ENCODE peak calls at places on chromosome 9, in eight cellular contexts. One of them, this sample, is unnamed.

GRCh38 chr9:78614892-78615291 is 318.0 kb downstream of the PSAT1 start:
- DNase-seq in MCF 10A: no peak
- DNase-seq in kidney tubule cell: no peak
- DNase-seq in stimulated activated CD8-positive, alpha-beta memory T cell treated with anti-CD3 and anti-CD28 coated beads, Interleukin-15, amount 100 ng/mL, for 1 hour: no peak
- DNase-seq in activated CD4-positive, alpha-beta T cell treated with anti-CD3 and anti-CD28 coated beads, Interleukin-2, amount 10 ng/mL, durations not matched to agents 7 days and 5 days: no peak
- DNase-seq in NCI-H510A treated with DMSO at 0.1 percent for 48 hours: no peak
- DNase-seq in NCI-H774: no peak
- DNase-seq in CD8-positive, alpha-beta memory T cell: no peak
- DNase-seq in this sample: no peak

GRCh38 chr9:88400021-88400420 is 11.8 kb downstream of the SPIN1 start:
- DNase-seq in NCI-H510A treated with DMSO at 0.1 percent for 48 hours: no peak
- DNase-seq in NCI-H774: no peak
- DNase-seq in kidney tubule cell: peak
- DNase-seq in stimulated activated CD8-positive, alpha-beta memory T cell treated with anti-CD3 and anti-CD28 coated beads, Interleukin-15, amount 100 ng/mL, for 1 hour: no peak
- DNase-seq in activated CD4-positive, alpha-beta T cell treated with anti-CD3 and anti-CD28 coated beads, Interleukin-2, amount 10 ng/mL, durations not matched to agents 7 days and 5 days: no peak
- DNase-seq in MCF 10A: no peak
- DNase-seq in CD8-positive, alpha-beta memory T cell: no peak
- DNase-seq in this sample: no peak

GRCh38 chr9:133103183-133103986 is 17.7 kb downstream of the RALGDS start:
- DNase-seq in activated CD4-positive, alpha-beta T cell treated with anti-CD3 and anti-CD28 coated beads, Interleukin-2, amount 10 ng/mL, durations not matched to agents 7 days and 5 days: peak
- DNase-seq in CD8-positive, alpha-beta memory T cell: peak
- DNase-seq in stimulated activated CD8-positive, alpha-beta memory T cell treated with anti-CD3 and anti-CD28 coated beads, Interleukin-15, amount 100 ng/mL, for 1 hour: no peak
- DNase-seq in NCI-H774: no peak
- DNase-seq in NCI-H510A treated with DMSO at 0.1 percent for 48 hours: peak
- DNase-seq in MCF 10A: peak
- DNase-seq in kidney tubule cell: peak
- DNase-seq in this sample: peak

GRCh38 chr9:116027096-116027495 is 126.5 kb upstream of the PAPPA start:
- DNase-seq in activated CD4-positive, alpha-beta T cell treated with anti-CD3 and anti-CD28 coated beads, Interleukin-2, amount 10 ng/mL, durations not matched to agents 7 days and 5 days: no peak
- DNase-seq in NCI-H774: no peak
- DNase-seq in MCF 10A: no peak
- DNase-seq in stimulated activated CD8-positive, alpha-beta memory T cell treated with anti-CD3 and anti-CD28 coated beads, Interleukin-15, amount 100 ng/mL, for 1 hour: no peak
- DNase-seq in NCI-H510A treated with DMSO at 0.1 percent for 48 hours: no peak
- DNase-seq in CD8-positive, alpha-beta memory T cell: no peak
- DNase-seq in kidney tubule cell: peak
- DNase-seq in this sample: no peak

GRCh38 chr9:79477955-79478751 is 93.6 kb upstream of the TLE4 start:
- DNase-seq in MCF 10A: peak
- DNase-seq in NCI-H510A treated with DMSO at 0.1 percent for 48 hours: no peak
- DNase-seq in NCI-H774: no peak
- DNase-seq in stimulated activated CD8-positive, alpha-beta memory T cell treated with anti-CD3 and anti-CD28 coated beads, Interleukin-15, amount 100 ng/mL, for 1 hour: no peak
- DNase-seq in activated CD4-positive, alpha-beta T cell treated with anti-CD3 and anti-CD28 coated beads, Interleukin-2, amount 10 ng/mL, durations not matched to agents 7 days and 5 days: no peak
- DNase-seq in CD8-positive, alpha-beta memory T cell: no peak
- DNase-seq in kidney tubule cell: peak
- DNase-seq in this sample: peak

GRCh38 chr9:107732781-107733529 is 243.4 kb upstream of the KLF4 start:
- DNase-seq in NCI-H510A treated with DMSO at 0.1 percent for 48 hours: no peak
- DNase-seq in stimulated activated CD8-positive, alpha-beta memory T cell treated with anti-CD3 and anti-CD28 coated beads, Interleukin-15, amount 100 ng/mL, for 1 hour: no peak
- DNase-seq in MCF 10A: peak
- DNase-seq in NCI-H774: no peak
- DNase-seq in CD8-positive, alpha-beta memory T cell: no peak
- DNase-seq in kidney tubule cell: peak
- DNase-seq in activated CD4-positive, alpha-beta T cell treated with anti-CD3 and anti-CD28 coated beads, Interleukin-2, amount 10 ng/mL, durations not matched to agents 7 days and 5 days: no peak
- DNase-seq in this sample: no peak

GRCh38 chr9:128160603-128160987 is 530 bp downstream of the BBLN start:
- DNase-seq in kidney tubule cell: no peak
- DNase-seq in activated CD4-positive, alpha-beta T cell treated with anti-CD3 and anti-CD28 coated beads, Interleukin-2, amount 10 ng/mL, durations not matched to agents 7 days and 5 days: peak
- DNase-seq in NCI-H510A treated with DMSO at 0.1 percent for 48 hours: no peak
- DNase-seq in MCF 10A: no peak
- DNase-seq in NCI-H774: no peak
- DNase-seq in CD8-positive, alpha-beta memory T cell: peak
- DNase-seq in stimulated activated CD8-positive, alpha-beta memory T cell treated with anti-CD3 and anti-CD28 coated beads, Interleukin-15, amount 100 ng/mL, for 1 hour: peak
- DNase-seq in this sample: peak

GRCh38 chr9:91071185-91071990 is 269.8 kb downstream of the SYK start:
- DNase-seq in NCI-H774: no peak
- DNase-seq in MCF 10A: peak
- DNase-seq in NCI-H510A treated with DMSO at 0.1 percent for 48 hours: peak
- DNase-seq in stimulated activated CD8-positive, alpha-beta memory T cell treated with anti-CD3 and anti-CD28 coated beads, Interleukin-15, amount 100 ng/mL, for 1 hour: no peak
- DNase-seq in kidney tubule cell: peak
- DNase-seq in activated CD4-positive, alpha-beta T cell treated with anti-CD3 and anti-CD28 coated beads, Interleukin-2, amount 10 ng/mL, durations not matched to agents 7 days and 5 days: peak
- DNase-seq in CD8-positive, alpha-beta memory T cell: no peak
- DNase-seq in this sample: peak

GRCh38 chr9:2263665-2264064 is 248.5 kb downstream of the SMARCA2 start:
- DNase-seq in stimulated activated CD8-positive, alpha-beta memory T cell treated with anti-CD3 and anti-CD28 coated beads, Interleukin-15, amount 100 ng/mL, for 1 hour: no peak
- DNase-seq in NCI-H510A treated with DMSO at 0.1 percent for 48 hours: no peak
- DNase-seq in kidney tubule cell: no peak
- DNase-seq in NCI-H774: no peak
- DNase-seq in activated CD4-positive, alpha-beta T cell treated with anti-CD3 and anti-CD28 coated beads, Interleukin-2, amount 10 ng/mL, durations not matched to agents 7 days and 5 days: no peak
- DNase-seq in MCF 10A: no peak
- DNase-seq in CD8-positive, alpha-beta memory T cell: no peak
- DNase-seq in this sample: no peak

GRCh38 chr9:79116064-79116463 is 455.7 kb upstream of the TLE4 start:
- DNase-seq in MCF 10A: no peak
- DNase-seq in NCI-H510A treated with DMSO at 0.1 percent for 48 hours: no peak
- DNase-seq in kidney tubule cell: no peak
- DNase-seq in CD8-positive, alpha-beta memory T cell: no peak
- DNase-seq in stimulated activated CD8-positive, alpha-beta memory T cell treated with anti-CD3 and anti-CD28 coated beads, Interleukin-15, amount 100 ng/mL, for 1 hour: no peak
- DNase-seq in activated CD4-positive, alpha-beta T cell treated with anti-CD3 and anti-CD28 coated beads, Interleukin-2, amount 10 ng/mL, durations not matched to agents 7 days and 5 days: no peak
- DNase-seq in NCI-H774: no peak
- DNase-seq in this sample: no peak

GRCh38 chr9:128383007-128383753 is 12.0 kb downstream of the URM1 start:
- DNase-seq in activated CD4-positive, alpha-beta T cell treated with anti-CD3 and anti-CD28 coated beads, Interleukin-2, amount 10 ng/mL, durations not matched to agents 7 days and 5 days: no peak
- DNase-seq in kidney tubule cell: no peak
- DNase-seq in stimulated activated CD8-positive, alpha-beta memory T cell treated with anti-CD3 and anti-CD28 coated beads, Interleukin-15, amount 100 ng/mL, for 1 hour: no peak
- DNase-seq in NCI-H774: no peak
- DNase-seq in CD8-positive, alpha-beta memory T cell: no peak
- DNase-seq in MCF 10A: no peak
- DNase-seq in NCI-H510A treated with DMSO at 0.1 percent for 48 hours: no peak
- DNase-seq in this sample: no peak

GRCh38 chr9:137298983-137299521 is 3.0 kb downstream of the NRARP start:
- DNase-seq in NCI-H774: no peak
- DNase-seq in activated CD4-positive, alpha-beta T cell treated with anti-CD3 and anti-CD28 coated beads, Interleukin-2, amount 10 ng/mL, durations not matched to agents 7 days and 5 days: no peak
- DNase-seq in kidney tubule cell: no peak
- DNase-seq in MCF 10A: no peak
- DNase-seq in NCI-H510A treated with DMSO at 0.1 percent for 48 hours: no peak
- DNase-seq in CD8-positive, alpha-beta memory T cell: no peak
- DNase-seq in stimulated activated CD8-positive, alpha-beta memory T cell treated with anti-CD3 and anti-CD28 coated beads, Interleukin-15, amount 100 ng/mL, for 1 hour: no peak
- DNase-seq in this sample: no peak

GRCh38 chr9:87135074-87135473 is 187.8 kb upstream of the GAS1 start:
- DNase-seq in activated CD4-positive, alpha-beta T cell treated with anti-CD3 and anti-CD28 coated beads, Interleukin-2, amount 10 ng/mL, durations not matched to agents 7 days and 5 days: no peak
- DNase-seq in kidney tubule cell: no peak
- DNase-seq in CD8-positive, alpha-beta memory T cell: no peak
- DNase-seq in NCI-H774: no peak
- DNase-seq in NCI-H510A treated with DMSO at 0.1 percent for 48 hours: no peak
- DNase-seq in MCF 10A: no peak
- DNase-seq in stimulated activated CD8-positive, alpha-beta memory T cell treated with anti-CD3 and anti-CD28 coated beads, Interleukin-15, amount 100 ng/mL, for 1 hour: no peak
- DNase-seq in this sample: no peak

GRCh38 chr9:72875221-72875620 is 77.6 kb downstream of the ALDH1A1 start:
- DNase-seq in NCI-H774: no peak
- DNase-seq in kidney tubule cell: no peak
- DNase-seq in CD8-positive, alpha-beta memory T cell: no peak
- DNase-seq in MCF 10A: no peak
- DNase-seq in stimulated activated CD8-positive, alpha-beta memory T cell treated with anti-CD3 and anti-CD28 coated beads, Interleukin-15, amount 100 ng/mL, for 1 hour: no peak
- DNase-seq in NCI-H510A treated with DMSO at 0.1 percent for 48 hours: no peak
- DNase-seq in activated CD4-positive, alpha-beta T cell treated with anti-CD3 and anti-CD28 coated beads, Interleukin-2, amount 10 ng/mL, durations not matched to agents 7 days and 5 days: no peak
- DNase-seq in this sample: no peak

GRCh38 chr9:136044971-136045594 is 50.0 kb downstream of the NACC2 start:
- DNase-seq in kidney tubule cell: no peak
- DNase-seq in NCI-H510A treated with DMSO at 0.1 percent for 48 hours: no peak
- DNase-seq in MCF 10A: no peak
- DNase-seq in CD8-positive, alpha-beta memory T cell: no peak
- DNase-seq in NCI-H774: no peak
- DNase-seq in stimulated activated CD8-positive, alpha-beta memory T cell treated with anti-CD3 and anti-CD28 coated beads, Interleukin-15, amount 100 ng/mL, for 1 hour: no peak
- DNase-seq in activated CD4-positive, alpha-beta T cell treated with anti-CD3 and anti-CD28 coated beads, Interleukin-2, amount 10 ng/mL, durations not matched to agents 7 days and 5 days: no peak
- DNase-seq in this sample: no peak

GRCh38 chr9:96646081-96646991 is 8.8 kb downstream of the PRXL2C start:
- DNase-seq in NCI-H774: no peak
- DNase-seq in stimulated activated CD8-positive, alpha-beta memory T cell treated with anti-CD3 and anti-CD28 coated beads, Interleukin-15, amount 100 ng/mL, for 1 hour: no peak
- DNase-seq in kidney tubule cell: no peak
- DNase-seq in activated CD4-positive, alpha-beta T cell treated with anti-CD3 and anti-CD28 coated beads, Interleukin-2, amount 10 ng/mL, durations not matched to agents 7 days and 5 days: no peak
- DNase-seq in MCF 10A: peak
- DNase-seq in CD8-positive, alpha-beta memory T cell: no peak
- DNase-seq in NCI-H510A treated with DMSO at 0.1 percent for 48 hours: no peak
- DNase-seq in this sample: no peak

GRCh38 chr9:83062011-83062652 is 810 bp downstream of the RASEF start:
- DNase-seq in activated CD4-positive, alpha-beta T cell treated with anti-CD3 and anti-CD28 coated beads, Interleukin-2, amount 10 ng/mL, durations not matched to agents 7 days and 5 days: no peak
- DNase-seq in MCF 10A: peak
- DNase-seq in stimulated activated CD8-positive, alpha-beta memory T cell treated with anti-CD3 and anti-CD28 coated beads, Interleukin-15, amount 100 ng/mL, for 1 hour: no peak
- DNase-seq in NCI-H774: peak
- DNase-seq in kidney tubule cell: peak
- DNase-seq in NCI-H510A treated with DMSO at 0.1 percent for 48 hours: peak
- DNase-seq in CD8-positive, alpha-beta memory T cell: no peak
- DNase-seq in this sample: no peak

GRCh38 chr9:79799691-79800345 is 228.1 kb downstream of the TLE4 start:
- DNase-seq in kidney tubule cell: no peak
- DNase-seq in MCF 10A: no peak
- DNase-seq in NCI-H510A treated with DMSO at 0.1 percent for 48 hours: peak
- DNase-seq in CD8-positive, alpha-beta memory T cell: no peak
- DNase-seq in stimulated activated CD8-positive, alpha-beta memory T cell treated with anti-CD3 and anti-CD28 coated beads, Interleukin-15, amount 100 ng/mL, for 1 hour: no peak
- DNase-seq in NCI-H774: no peak
- DNase-seq in activated CD4-positive, alpha-beta T cell treated with anti-CD3 and anti-CD28 coated beads, Interleukin-2, amount 10 ng/mL, durations not matched to agents 7 days and 5 days: no peak
- DNase-seq in this sample: no peak

GRCh38 chr9:95025213-95026170 is 292.0 kb downstream of the FANCC start:
- DNase-seq in CD8-positive, alpha-beta memory T cell: no peak
- DNase-seq in NCI-H510A treated with DMSO at 0.1 percent for 48 hours: peak
- DNase-seq in stimulated activated CD8-positive, alpha-beta memory T cell treated with anti-CD3 and anti-CD28 coated beads, Interleukin-15, amount 100 ng/mL, for 1 hour: no peak
- DNase-seq in kidney tubule cell: peak
- DNase-seq in activated CD4-positive, alpha-beta T cell treated with anti-CD3 and anti-CD28 coated beads, Interleukin-2, amount 10 ng/mL, durations not matched to agents 7 days and 5 days: no peak
- DNase-seq in NCI-H774: peak
- DNase-seq in MCF 10A: no peak
- DNase-seq in this sample: no peak

GRCh38 chr9:42852133-42852532 is 668.7 kb downstream of the SPATA31A6 start:
- DNase-seq in stimulated activated CD8-positive, alpha-beta memory T cell treated with anti-CD3 and anti-CD28 coated beads, Interleukin-15, amount 100 ng/mL, for 1 hour: no peak
- DNase-seq in MCF 10A: no peak
- DNase-seq in NCI-H510A treated with DMSO at 0.1 percent for 48 hours: no peak
- DNase-seq in activated CD4-positive, alpha-beta T cell treated with anti-CD3 and anti-CD28 coated beads, Interleukin-2, amount 10 ng/mL, durations not matched to agents 7 days and 5 days: peak
- DNase-seq in NCI-H774: peak
- DNase-seq in CD8-positive, alpha-beta memory T cell: no peak
- DNase-seq in kidney tubule cell: peak
- DNase-seq in this sample: peak

GRCh38 chr9:75483636-75484035 is 395.3 kb downstream of the OSTF1 start:
- DNase-seq in MCF 10A: peak
- DNase-seq in NCI-H510A treated with DMSO at 0.1 percent for 48 hours: no peak
- DNase-seq in activated CD4-positive, alpha-beta T cell treated with anti-CD3 and anti-CD28 coated beads, Interleukin-2, amount 10 ng/mL, durations not matched to agents 7 days and 5 days: no peak
- DNase-seq in stimulated activated CD8-positive, alpha-beta memory T cell treated with anti-CD3 and anti-CD28 coated beads, Interleukin-15, amount 100 ng/mL, for 1 hour: no peak
- DNase-seq in NCI-H774: no peak
- DNase-seq in kidney tubule cell: peak
- DNase-seq in CD8-positive, alpha-beta memory T cell: no peak
- DNase-seq in this sample: no peak

This sample was measured in activated CD8-positive, alpha-beta T cell treated with anti-CD3 and anti-CD28 coated beads, Interleukin-2, amount 10 ng/mL, durations not matched to agents 7 days and 5 days.